ENCODE peak calls at places on chromosomes 3 and 15, in nine cellular contexts. R is BJ, C is psoas muscle, I is SK-N-SH, A is LNCaP clone FGC, E is tibial nerve, T is heart left ventricle, X is PC-3, Z is A549. D is an unnamed sample.

GRCh38 chr3:194095464-194095863 is 40.5 kb upstream of the HES1 start:
- DNase-seq in X (peak), C (peak), E (no peak), R (no peak), I (peak), A (no peak), Z (no peak), T (no peak), D (peak)

GRCh38 chr3:69442771-69443197 is 56.9 kb upstream of the FRMD4B start:
- DNase-seq in I (no peak), E (no peak), C (no peak), R (no peak), A (no peak), T (no peak), Z (no peak), X (no peak), D (no peak)

GRCh38 chr3:35064761-35065160 is 574.6 kb upstream of the ARPP21 start:
- DNase-seq in R (no peak), E (no peak), T (no peak), Z (no peak), I (no peak), A (no peak), C (no peak), X (no peak), D (no peak)

GRCh38 chr3:78497692-78498091 is 1270.1 kb downstream of the ROBO1 start:
- DNase-seq in R (no peak), A (no peak), E (no peak), C (no peak), Z (no peak), T (no peak), X (peak), I (peak), D (no peak)

GRCh38 chr3:152419748-152420147 is 151.0 kb downstream of the MBNL1 start:
- DNase-seq in C (no peak), R (no peak), I (no peak), Z (no peak), T (no peak), A (no peak), X (no peak), E (no peak), D (no peak)

GRCh38 chr3:43759297-43759782 is 68.6 kb downstream of the ABHD5 start:
- DNase-seq in T (no peak), Z (peak), E (no peak), C (peak), I (no peak), X (peak), R (peak), A (no peak), D (no peak)

GRCh38 chr3:190306513-190307163 is 15.6 kb downstream of the CLDN1 start:
- DNase-seq in C (no peak), E (no peak), T (no peak), Z (peak), X (peak), I (no peak), A (no peak), R (no peak), D (no peak)

GRCh38 chr15:98713585-98714001 is 65.3 kb downstream of the IGF1R start:
- DNase-seq in C (no peak), Z (no peak), X (peak), T (no peak), A (no peak), R (no peak), I (no peak), E (no peak), D (no peak)

GRCh38 chr3:13702226-13702820 is 153.4 kb downstream of the FBLN2 start:
- DNase-seq in R (no peak), A (no peak), Z (no peak), E (no peak), T (peak), I (no peak), C (no peak), X (no peak), D (peak)

GRCh38 chr3:56962200-56962599 is 98.3 kb upstream of the SPATA12 start:
- DNase-seq in C (no peak), Z (no peak), I (peak), A (no peak), R (no peak), X (no peak), T (no peak), E (no peak), D (no peak)

GRCh38 chr3:43838877-43839276 is 148.1 kb downstream of the ABHD5 start:
- DNase-seq in Z (peak), R (no peak), A (peak), X (peak), I (no peak), E (no peak), T (no peak), C (no peak), D (no peak)

GRCh38 chr3:126316515-126316939 is 40.7 kb downstream of the KLF15 start:
- DNase-seq in E (no peak), Z (no peak), X (no peak), T (peak), R (no peak), I (no peak), A (no peak), C (no peak), D (no peak)

GRCh38 chr3:108861401-108861800 is 38.8 kb downstream of the TRAT1 start:
- DNase-seq in E (no peak), T (no peak), C (no peak), A (no peak), Z (no peak), X (no peak), R (no peak), I (no peak), D (no peak)

GRCh38 chr3:13569641-13570390 is 20.9 kb downstream of the FBLN2 start:
- DNase-seq in T (peak), Z (no peak), I (no peak), R (no peak), A (no peak), C (no peak), E (no peak), X (no peak), D (no peak)

GRCh38 chr15:64894395-64895056 is 17.2 kb upstream of the ANKDD1A start:
- DNase-seq in A (no peak), C (peak), T (peak), E (no peak), R (no peak), X (no peak), I (no peak), Z (no peak), D (no peak)

GRCh38 chr3:2595486-2595885 is 496.8 kb downstream of the CNTN4 start:
- DNase-seq in C (no peak), A (no peak), E (no peak), Z (no peak), R (no peak), T (no peak), X (no peak), I (no peak), D (no peak)

GRCh38 chr15:40307421-40308165 is at the start of gene PLCB2:
- DNase-seq in Z (no peak), A (no peak), C (peak), I (no peak), T (peak), R (no peak), X (no peak), E (no peak), D (no peak)
- TF ChIP-seq CTCF in Z (no peak), A (peak), C (no peak), I (peak), T (peak), R (peak), X (peak), E (no peak), D (no peak)

DNA sequence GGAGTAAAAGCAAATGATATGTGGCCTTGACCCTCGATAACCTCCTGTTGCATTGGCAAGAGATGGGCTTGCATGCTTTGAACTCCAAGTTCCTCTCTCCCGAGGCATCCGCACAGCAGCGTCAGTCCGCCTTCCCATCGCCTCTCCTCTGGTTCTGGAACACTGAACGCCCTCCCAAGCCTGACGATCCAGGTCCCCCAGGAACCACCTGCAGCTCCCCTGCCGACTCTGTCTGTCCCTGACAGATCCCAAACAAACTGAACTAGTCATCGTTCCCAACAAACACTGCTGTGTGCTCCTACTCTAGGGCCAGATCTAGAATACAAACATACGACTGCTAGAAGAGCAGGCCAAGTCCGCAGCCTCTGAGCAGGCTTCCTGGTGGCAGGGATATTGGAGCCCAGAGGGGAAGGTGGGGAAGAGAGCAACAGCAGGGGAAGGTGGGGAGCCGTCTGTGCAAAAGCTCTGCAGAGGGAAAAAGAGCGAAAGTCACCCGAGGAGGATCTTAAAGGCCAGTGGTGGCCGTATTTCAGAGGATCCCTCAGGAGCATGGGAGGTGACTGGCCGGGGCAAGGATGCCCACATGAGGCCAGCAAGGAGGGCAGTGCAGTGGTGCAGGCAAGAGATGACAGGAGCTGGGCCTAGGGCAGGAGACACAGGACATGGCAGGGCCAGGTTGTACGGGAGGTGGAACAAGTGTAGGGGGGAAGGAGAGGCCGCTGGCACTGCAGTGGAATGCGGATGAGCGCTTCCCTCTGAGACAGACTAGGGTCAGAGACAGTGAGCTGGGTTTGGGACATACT is 50.8 kb downstream of the PCSK6 start:
- DNase-seq in C (peak), R (no peak), A (no peak), T (no peak), I (no peak), X (no peak), E (no peak), Z (no peak), D (no peak)
- H3K4me3 ChIP-seq in C (no peak), R (no peak), A (no peak), T (no peak), I (no peak), X (no peak), E (no peak), Z (no peak), D (no peak)

GRCh38 chr15:67646847-67647246 is 104.3 kb downstream of the MAP2K5 start:
- DNase-seq in C (no peak), E (no peak), I (no peak), R (no peak), A (no peak), Z (no peak), X (no peak), T (no peak), D (no peak)

GRCh38 chr15:67639591-67639990 is 97.1 kb downstream of the MAP2K5 start:
- DNase-seq in A (no peak), C (no peak), X (no peak), Z (no peak), E (no peak), I (no peak), R (no peak), T (no peak), D (no peak)

DNA sequence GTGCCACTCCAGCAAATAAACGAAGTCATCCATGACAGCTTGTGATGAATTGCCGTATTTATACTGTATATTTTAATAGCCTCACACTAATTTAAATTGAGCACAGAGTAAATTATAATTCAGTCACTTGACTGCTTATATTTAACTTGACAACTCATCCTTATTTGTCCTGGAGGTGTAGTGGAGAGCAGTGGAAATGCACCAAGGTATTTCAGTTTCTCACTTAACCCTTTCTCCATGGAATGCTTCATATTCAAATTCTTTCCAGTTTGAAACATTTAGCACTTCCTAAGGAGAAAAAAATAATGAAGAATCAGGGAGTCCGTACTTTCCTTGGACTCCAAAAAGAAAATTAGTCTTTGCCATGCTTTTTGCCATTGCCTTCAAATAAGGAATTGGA is 99.0 kb downstream of the MAP2K5 start:
- DNase-seq in A (no peak), T (no peak), R (no peak), X (no peak), C (no peak), I (no peak), Z (no peak), E (no peak), D (no peak)
- TF ChIP-seq CTCF in A (no peak), T (no peak), R (no peak), X (no peak), C (no peak), I (no peak), Z (no peak), E (no peak), D (no peak)

GRCh38 chr15:58413253-58413652 is 18.5 kb upstream of the LIPC start:
- DNase-seq in C (no peak), Z (no peak), T (no peak), X (no peak), A (no peak), R (no peak), I (no peak), E (no peak), D (no peak)
- H3K4me3 ChIP-seq in C (no peak), Z (no peak), T (no peak), X (no peak), A (no peak), R (no peak), I (no peak), E (no peak), D (no peak)

DNA sequence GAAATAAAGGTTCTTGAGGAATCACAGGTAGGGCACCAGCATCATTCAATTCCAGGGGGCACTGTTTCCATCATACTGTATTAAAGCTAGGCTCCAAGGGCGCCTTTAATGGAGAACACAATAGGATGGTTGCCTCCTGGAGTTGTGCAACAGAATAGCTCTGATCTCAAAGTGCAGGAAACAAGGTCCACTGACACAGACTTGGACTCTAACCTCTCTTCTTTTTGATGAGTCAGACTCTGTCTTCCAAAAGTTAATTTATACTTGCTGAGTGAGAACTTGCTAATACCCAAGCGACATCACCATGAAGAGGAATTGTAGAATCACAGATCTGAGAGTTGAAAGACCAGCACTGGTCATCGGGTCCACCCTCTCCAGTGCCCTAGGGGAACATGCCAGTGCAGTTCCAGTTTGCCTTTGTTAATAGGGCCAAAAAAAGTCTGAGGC is 94.4 kb upstream of the PHLDB2 start:
- DNase-seq in T (no peak), I (no peak), A (no peak), Z (peak), E (no peak), R (no peak), X (peak), C (no peak), D (no peak)
- TF ChIP-seq CTCF in T (no peak), I (peak), A (no peak), Z (peak), E (no peak), R (no peak), X (peak), C (no peak), D (no peak)

GRCh38 chr3:3853584-3853983 is 54.4 kb downstream of the LRRN1 start:
- DNase-seq in C (no peak), I (no peak), X (no peak), T (no peak), E (no peak), R (no peak), Z (no peak), A (no peak), D (no peak)
- H3K4me3 ChIP-seq in C (no peak), I (no peak), X (no peak), T (no peak), E (no peak), R (no peak), Z (no peak), A (no peak), D (no peak)

GRCh38 chr3:65912647-65913046 is 126.1 kb downstream of the MAGI1 start:
- DNase-seq in T (no peak), Z (no peak), C (no peak), R (no peak), I (no peak), X (no peak), E (no peak), A (no peak), D (no peak)

GRCh38 chr3:65915477-65915876 is 123.2 kb downstream of the MAGI1 start:
- DNase-seq in Z (no peak), X (no peak), C (no peak), I (no peak), A (no peak), E (no peak), T (no peak), R (no peak), D (no peak)

GRCh38 chr3:65919841-65920240 is 118.9 kb downstream of the MAGI1 start:
- DNase-seq in T (no peak), E (no peak), X (no peak), A (no peak), C (no peak), R (no peak), I (no peak), Z (no peak), D (no peak)

GRCh38 chr3:65914032-65914739 is 124.5 kb downstream of the MAGI1 start:
- DNase-seq in T (no peak), X (no peak), C (no peak), E (no peak), R (no peak), A (no peak), I (no peak), Z (no peak), D (no peak)

DNA sequence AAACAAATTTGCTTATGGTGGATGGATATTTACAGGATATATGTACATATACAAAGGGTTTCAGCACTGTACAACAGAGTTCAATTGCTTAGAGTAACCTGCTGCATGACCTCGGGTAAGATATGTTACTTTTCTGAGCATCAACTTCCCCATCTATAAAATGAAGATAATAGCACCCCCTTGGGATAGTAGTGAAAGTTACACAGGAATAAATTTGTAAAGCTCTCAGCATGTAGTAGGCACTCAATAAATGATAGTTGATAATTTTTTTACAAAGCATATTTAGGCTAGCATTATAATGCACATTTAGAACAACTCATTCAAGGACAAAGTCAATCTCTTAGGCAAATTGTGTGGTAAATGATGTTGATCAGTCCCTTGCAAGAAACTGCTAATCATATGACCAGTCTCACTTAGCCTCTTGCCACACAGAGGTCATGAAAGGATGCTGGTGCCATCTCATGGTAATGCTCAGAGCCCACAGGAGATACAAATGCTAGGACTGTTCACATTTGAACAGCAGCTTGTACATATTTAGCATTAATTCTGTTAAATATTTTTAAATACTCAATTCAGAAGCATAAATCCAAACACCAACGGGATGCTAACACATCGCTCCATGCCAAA is 123.9 kb downstream of the MAGI1 start:
- DNase-seq in A (no peak), E (no peak), Z (no peak), C (no peak), T (no peak), I (no peak), R (no peak), X (peak), D (no peak)
- TF ChIP-seq CTCF in A (peak), E (no peak), Z (peak), C (peak), T (no peak), I (peak), R (no peak), X (peak), D (no peak)

DNA sequence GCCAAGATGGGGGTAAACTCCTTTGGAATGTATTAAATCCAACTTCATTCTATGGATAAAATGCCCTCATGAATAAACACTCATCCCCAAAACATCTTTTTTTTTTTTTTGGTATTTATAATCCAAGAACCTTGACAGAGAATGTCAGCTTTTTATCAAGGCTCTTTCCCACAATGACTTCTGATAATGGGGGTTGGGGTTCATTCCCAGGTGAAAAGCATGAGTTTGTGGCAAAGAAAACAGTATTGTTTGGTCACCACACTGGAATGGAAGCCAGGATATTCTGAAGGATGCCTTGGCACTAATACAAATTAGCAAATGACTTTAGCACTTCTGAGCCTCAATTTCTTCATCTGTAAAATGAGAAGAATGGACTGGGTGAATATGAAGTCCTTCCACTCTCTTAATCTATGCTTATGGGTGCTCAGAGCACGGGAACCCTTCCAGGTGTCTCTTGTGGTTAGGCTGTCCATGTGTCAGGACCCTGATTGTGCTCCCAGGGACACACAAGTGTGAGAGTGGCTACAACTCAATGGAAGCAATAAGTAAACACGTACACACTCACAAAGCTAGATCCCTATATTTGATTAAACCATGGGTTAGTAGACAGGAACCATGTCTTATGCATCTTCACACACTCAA is 21.4 kb downstream of the RAB27A start:
- DNase-seq in T (no peak), A (no peak), Z (no peak), X (no peak), C (no peak), R (no peak), E (no peak), I (no peak), D (no peak)
- H3K4me3 ChIP-seq in T (no peak), A (no peak), Z (no peak), X (no peak), C (no peak), R (no peak), E (no peak), I (no peak), D (no peak)

DNA sequence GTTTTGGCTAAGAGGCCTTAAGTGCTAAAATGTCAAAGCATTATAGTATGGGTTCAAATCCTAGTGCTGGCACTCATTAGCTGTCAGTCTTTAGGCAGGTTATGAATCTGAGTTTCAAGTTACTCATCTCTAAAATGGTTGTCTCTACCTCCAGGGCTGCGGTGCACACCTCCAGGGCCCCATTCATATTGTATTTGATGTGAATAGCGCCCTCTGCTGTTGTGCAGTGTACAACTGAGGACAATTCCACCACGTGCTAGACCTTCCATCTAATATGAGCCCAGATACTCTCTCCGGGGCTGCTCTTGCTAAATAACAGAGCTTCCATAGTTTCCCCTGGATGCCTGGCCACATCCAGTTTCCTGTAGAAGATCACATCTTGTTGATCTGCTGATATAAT is 54.3 kb downstream of the OXNAD1 start:
- DNase-seq in E (no peak), A (no peak), Z (peak), C (no peak), X (peak), I (peak), R (no peak), T (no peak), D (no peak)
- TF ChIP-seq CTCF in E (no peak), A (peak), Z (peak), C (peak), X (peak), I (peak), R (peak), T (peak), D (no peak)